ENCODE peak calls at places on chromosome 10, in seven cellular contexts. One of them, this sample, is unnamed.

GRCh38 chr10:100637785-100638184 is 102.0 kb downstream of the HIF1AN start:
- DNase-seq in GM12878: no peak
- DNase-seq in K562: peak
- DNase-seq in HepG2: peak
- DNase-seq in H1: peak
- DNase-seq in HCT116: peak
- DNase-seq in SK-N-SH: peak
- DNase-seq in this sample: peak

GRCh38 chr10:8586504-8586903 is 532.0 kb downstream of the GATA3 start:
- DNase-seq in GM12878: no peak
- DNase-seq in HepG2: no peak
- DNase-seq in H1: no peak
- DNase-seq in K562: no peak
- DNase-seq in HCT116: no peak
- DNase-seq in SK-N-SH: no peak
- DNase-seq in this sample: no peak

GRCh38 chr10:94225589-94225988 is 137.2 kb downstream of the NOC3L start:
- DNase-seq in HepG2: no peak
- DNase-seq in K562: no peak
- DNase-seq in SK-N-SH: no peak
- DNase-seq in H1: no peak
- DNase-seq in GM12878: no peak
- DNase-seq in HCT116: no peak
- DNase-seq in this sample: no peak

GRCh38 chr10:13882112-13882711 is 295.4 kb downstream of the PRPF18 start:
- DNase-seq in H1: peak
- DNase-seq in HepG2: no peak
- DNase-seq in K562: no peak
- DNase-seq in GM12878: no peak
- DNase-seq in SK-N-SH: no peak
- DNase-seq in HCT116: no peak
- DNase-seq in this sample: no peak

GRCh38 chr10:127840884-127841283 is 51.9 kb downstream of the CLRN3 start:
- DNase-seq in SK-N-SH: no peak
- DNase-seq in K562: no peak
- DNase-seq in HCT116: no peak
- DNase-seq in H1: no peak
- DNase-seq in HepG2: no peak
- DNase-seq in GM12878: no peak
- DNase-seq in this sample: no peak

GRCh38 chr10:13924020-13924725 is 337.4 kb downstream of the PRPF18 start:
- DNase-seq in K562: no peak
- DNase-seq in HepG2: no peak
- DNase-seq in GM12878: no peak
- DNase-seq in SK-N-SH: no peak
- DNase-seq in HCT116: no peak
- DNase-seq in H1: no peak
- DNase-seq in this sample: no peak

GRCh38 chr10:115141254-115141653 is 48.1 kb downstream of the ATRNL1 start:
- DNase-seq in GM12878: no peak
- DNase-seq in HCT116: peak
- DNase-seq in SK-N-SH: peak
- DNase-seq in H1: no peak
- DNase-seq in HepG2: no peak
- DNase-seq in K562: no peak
- DNase-seq in this sample: peak

GRCh38 chr10:26214538-26215461 is 1.8 kb upstream of the GAD2 start:
- DNase-seq in H1: no peak
- DNase-seq in SK-N-SH: peak
- DNase-seq in GM12878: no peak
- DNase-seq in HCT116: no peak
- DNase-seq in HepG2: no peak
- DNase-seq in K562: no peak
- DNase-seq in this sample: no peak

GRCh38 chr10:67650558-67650957 is 45.4 kb downstream of the CTNNA3 start:
- DNase-seq in SK-N-SH: no peak
- DNase-seq in H1: no peak
- DNase-seq in HCT116: no peak
- DNase-seq in GM12878: no peak
- DNase-seq in HepG2: no peak
- DNase-seq in K562: no peak
- DNase-seq in this sample: no peak

GRCh38 chr10:77041636-77042258 is 595.9 kb downstream of the KCNMA1 start:
- DNase-seq in HCT116: no peak
- DNase-seq in H1: no peak
- DNase-seq in GM12878: no peak
- DNase-seq in SK-N-SH: peak
- DNase-seq in HepG2: no peak
- DNase-seq in K562: no peak
- DNase-seq in this sample: no peak

GRCh38 chr10:59702347-59702746 is 7.3 kb downstream of the SLC16A9 start:
- DNase-seq in HepG2: peak
- DNase-seq in H1: no peak
- DNase-seq in HCT116: no peak
- DNase-seq in GM12878: no peak
- DNase-seq in K562: no peak
- DNase-seq in SK-N-SH: no peak
- DNase-seq in this sample: peak

GRCh38 chr10:93921338-93921737 is 27.6 kb downstream of the SLC35G1 start:
- DNase-seq in HCT116: no peak
- DNase-seq in GM12878: no peak
- DNase-seq in SK-N-SH: peak
- DNase-seq in H1: no peak
- DNase-seq in K562: peak
- DNase-seq in HepG2: no peak
- DNase-seq in this sample: peak

GRCh38 chr10:76072384-76072783 is 641.0 kb downstream of the LRMDA start:
- DNase-seq in H1: no peak
- DNase-seq in SK-N-SH: no peak
- DNase-seq in HCT116: no peak
- DNase-seq in K562: no peak
- DNase-seq in GM12878: no peak
- DNase-seq in HepG2: no peak
- DNase-seq in this sample: peak

GRCh38 chr10:34593955-34594354 is 221.1 kb downstream of the PARD3 start:
- DNase-seq in HCT116: no peak
- DNase-seq in H1: no peak
- DNase-seq in HepG2: no peak
- DNase-seq in GM12878: no peak
- DNase-seq in K562: no peak
- DNase-seq in SK-N-SH: no peak
- DNase-seq in this sample: no peak

GRCh38 chr10:121457729-121458128 is 140.5 kb downstream of the FGFR2 start:
- DNase-seq in GM12878: no peak
- DNase-seq in HepG2: no peak
- DNase-seq in HCT116: no peak
- DNase-seq in K562: no peak
- DNase-seq in H1: no peak
- DNase-seq in SK-N-SH: no peak
- DNase-seq in this sample: no peak

GRCh38 chr10:121459279-121459764 is 138.9 kb downstream of the FGFR2 start:
- DNase-seq in H1: no peak
- DNase-seq in SK-N-SH: no peak
- DNase-seq in GM12878: no peak
- DNase-seq in HCT116: no peak
- DNase-seq in HepG2: no peak
- DNase-seq in K562: no peak
- DNase-seq in this sample: no peak

GRCh38 chr10:121460733-121461132 is 137.5 kb downstream of the FGFR2 start:
- DNase-seq in HepG2: no peak
- DNase-seq in GM12878: no peak
- DNase-seq in HCT116: no peak
- DNase-seq in SK-N-SH: no peak
- DNase-seq in K562: no peak
- DNase-seq in H1: no peak
- DNase-seq in this sample: no peak

GRCh38 chr10:121461307-121461706 is 136.9 kb downstream of the FGFR2 start:
- DNase-seq in H1: no peak
- DNase-seq in SK-N-SH: no peak
- DNase-seq in HCT116: no peak
- DNase-seq in K562: no peak
- DNase-seq in GM12878: no peak
- DNase-seq in HepG2: no peak
- DNase-seq in this sample: no peak

DNA sequence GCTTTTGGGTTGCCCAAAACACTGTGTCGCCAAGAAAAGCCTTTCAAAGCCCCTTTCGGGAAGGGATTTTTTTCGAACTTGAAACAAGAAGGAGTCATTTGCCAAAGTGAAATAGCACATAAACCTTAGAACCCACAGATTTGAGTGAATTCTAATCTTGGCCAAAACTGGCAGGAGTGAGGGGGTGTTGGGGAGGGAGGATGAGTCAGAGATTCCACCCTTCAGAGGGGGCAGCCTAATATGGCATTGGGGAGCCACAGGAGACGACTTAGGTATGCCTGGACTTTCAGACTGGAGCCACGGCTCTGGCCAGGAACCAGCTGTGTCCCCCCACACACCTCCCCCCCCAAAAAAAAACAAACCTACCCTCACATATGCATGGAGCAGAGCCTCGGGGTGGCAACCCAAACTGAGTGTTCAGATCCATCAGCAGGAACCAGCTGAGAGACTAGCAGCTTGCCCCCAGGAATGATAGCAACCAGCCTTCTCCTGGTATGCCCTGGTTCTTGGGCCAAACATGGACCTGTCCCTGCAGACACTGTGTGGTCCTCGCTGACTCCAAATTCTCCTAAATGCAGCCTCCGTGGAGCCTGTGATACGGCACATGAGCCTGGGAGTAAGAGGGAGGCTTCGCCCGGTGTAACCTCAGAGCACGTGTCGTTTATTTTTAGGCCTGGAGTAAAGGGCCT is 138.3 kb downstream of the FGFR2 start:
- DNase-seq in GM12878: no peak
- DNase-seq in H1: peak
- DNase-seq in HepG2: no peak
- DNase-seq in SK-N-SH: no peak
- DNase-seq in HCT116: no peak
- DNase-seq in K562: no peak
- DNase-seq in this sample: no peak
- TF ChIP-seq JUND in GM12878: no peak
- TF ChIP-seq JUND in H1: peak
- TF ChIP-seq JUND in HepG2: no peak
- TF ChIP-seq JUND in SK-N-SH: no peak
- TF ChIP-seq JUND in HCT116: peak
- TF ChIP-seq JUND in K562: no peak
- TF ChIP-seq JUND in this sample: no peak

GRCh38 chr10:15147594-15148392 is 20.7 kb downstream of the NMT2 start:
- DNase-seq in GM12878: no peak
- DNase-seq in HepG2: no peak
- DNase-seq in HCT116: no peak
- DNase-seq in H1: no peak
- DNase-seq in SK-N-SH: no peak
- DNase-seq in K562: no peak
- DNase-seq in this sample: no peak

GRCh38 chr10:15155978-15156377 is 12.5 kb downstream of the NMT2 start:
- DNase-seq in HCT116: no peak
- DNase-seq in K562: no peak
- DNase-seq in H1: no peak
- DNase-seq in HepG2: no peak
- DNase-seq in SK-N-SH: no peak
- DNase-seq in GM12878: no peak
- DNase-seq in this sample: no peak

GRCh38 chr10:15149042-15149771 is 19.3 kb downstream of the NMT2 start:
- DNase-seq in HepG2: no peak
- DNase-seq in HCT116: no peak
- DNase-seq in H1: no peak
- DNase-seq in GM12878: no peak
- DNase-seq in SK-N-SH: no peak
- DNase-seq in K562: no peak
- DNase-seq in this sample: no peak

GRCh38 chr10:15150563-15150962 is 17.9 kb downstream of the NMT2 start:
- DNase-seq in HCT116: no peak
- DNase-seq in H1: no peak
- DNase-seq in K562: no peak
- DNase-seq in GM12878: no peak
- DNase-seq in SK-N-SH: no peak
- DNase-seq in HepG2: peak
- DNase-seq in this sample: no peak

DNA sequence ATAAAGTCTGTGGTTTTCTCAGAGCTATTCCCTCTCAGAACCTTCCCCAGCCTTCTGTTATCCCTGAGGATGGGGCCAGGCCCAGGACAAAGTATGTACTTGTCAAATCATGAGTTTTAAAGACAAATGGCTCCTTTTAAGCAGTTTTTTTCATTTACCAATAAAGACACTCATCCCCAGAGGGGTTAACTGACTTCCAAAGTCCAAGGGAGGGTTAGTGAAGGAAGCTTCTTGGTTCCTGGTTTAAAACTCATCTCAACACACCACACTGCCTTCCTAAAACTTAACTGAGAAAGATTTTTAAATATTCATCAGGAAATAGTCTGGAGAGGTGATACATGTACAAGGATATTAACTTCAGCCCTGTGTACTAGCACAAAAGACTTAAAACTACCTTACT is 15.9 kb downstream of the NMT2 start:
- DNase-seq in HepG2: no peak
- DNase-seq in SK-N-SH: no peak
- DNase-seq in H1: no peak
- DNase-seq in K562: no peak
- DNase-seq in HCT116: no peak
- DNase-seq in GM12878: no peak
- DNase-seq in this sample: no peak
- TF ChIP-seq JUND in HepG2: no peak
- TF ChIP-seq JUND in SK-N-SH: no peak
- TF ChIP-seq JUND in H1: no peak
- TF ChIP-seq JUND in K562: no peak
- TF ChIP-seq JUND in HCT116: no peak
- TF ChIP-seq JUND in GM12878: no peak
- TF ChIP-seq JUND in this sample: no peak

GRCh38 chr10:123678376-123678775 is 12.2 kb downstream of the GPR26 start:
- DNase-seq in SK-N-SH: no peak
- DNase-seq in GM12878: no peak
- DNase-seq in HCT116: no peak
- DNase-seq in H1: no peak
- DNase-seq in K562: peak
- DNase-seq in HepG2: no peak
- DNase-seq in this sample: no peak
- TF ChIP-seq JUND in SK-N-SH: no peak
- TF ChIP-seq JUND in GM12878: no peak
- TF ChIP-seq JUND in HCT116: no peak
- TF ChIP-seq JUND in H1: no peak
- TF ChIP-seq JUND in K562: no peak
- TF ChIP-seq JUND in HepG2: no peak
- TF ChIP-seq JUND in this sample: no peak

DNA sequence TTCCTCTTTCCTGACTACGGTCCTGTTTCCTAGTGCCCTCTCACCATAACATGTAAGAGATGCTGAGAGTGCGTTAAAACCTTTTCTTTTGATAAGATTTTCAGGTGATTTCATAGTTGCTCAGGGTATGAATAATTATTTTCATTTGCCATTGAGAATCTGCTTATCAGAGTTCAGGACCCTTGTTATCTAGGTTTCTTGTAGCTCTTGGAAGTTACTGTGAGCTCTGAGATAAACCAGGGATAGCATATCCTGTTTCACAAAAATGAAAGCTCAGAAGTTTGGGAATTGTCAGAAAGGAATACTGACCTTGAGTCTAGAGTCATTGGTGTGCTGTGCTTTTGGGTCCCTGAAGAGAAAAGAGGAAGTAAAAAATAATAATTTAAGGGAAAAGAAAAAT is 76.8 kb upstream of the PRKG1 start:
- DNase-seq in K562: no peak
- DNase-seq in HepG2: no peak
- DNase-seq in SK-N-SH: no peak
- DNase-seq in H1: no peak
- DNase-seq in HCT116: no peak
- DNase-seq in GM12878: no peak
- DNase-seq in this sample: no peak
- TF ChIP-seq JUND in K562: no peak
- TF ChIP-seq JUND in HepG2: no peak
- TF ChIP-seq JUND in SK-N-SH: no peak
- TF ChIP-seq JUND in H1: no peak
- TF ChIP-seq JUND in HCT116: no peak
- TF ChIP-seq JUND in GM12878: no peak
- TF ChIP-seq JUND in this sample: no peak

This sample was measured in T47D.